ENCODE peak calls at places on chromosomes 12 and 14, in six cellular contexts. A is stimulated activated effector memory CD8-positive, alpha-beta T cell treated with anti-CD3 and anti-CD28 coated beads, Interleukin-12 subunit alpha, Interleukin-12 subunit beta, amount 100 ng/mL, for 72 hours; X is neural crest cell; T is prostate gland; N is activated naive CD4-positive, alpha-beta T cell; U is stimulated activated CD4-positive, alpha-beta T cell treated with anti-CD3 and anti-CD28 coated beads, Interleukin-2, amount 100 ng/mL, for 24 hours. Z is an unnamed sample.

GRCh38 chr12:54598966-54599365 is 10.5 kb upstream of the PPP1R1A start:
- DNase-seq in A (no peak), X (no peak), T (no peak), N (no peak), U (no peak), Z (no peak)

GRCh38 chr12:14771651-14772137 is 31.6 kb downstream of the WBP11 start:
- DNase-seq in A (no peak), X (no peak), T (no peak), N (peak), U (peak), Z (no peak)

GRCh38 chr12:93778306-93778705 is 101.1 kb downstream of the CRADD start:
- DNase-seq in A (no peak), X (no peak), T (peak), N (no peak), U (no peak), Z (peak)

GRCh38 chr14:96086574-96087077 is 47.5 kb downstream of the C14orf132 start:
- DNase-seq in A (no peak), X (no peak), T (no peak), N (no peak), U (no peak), Z (no peak)

GRCh38 chr12:2129076-2129475 is 76.3 kb downstream of the CACNA1C start:
- DNase-seq in A (no peak), X (no peak), T (no peak), N (no peak), U (no peak), Z (no peak)

GRCh38 chr14:65000868-65001600 is 14.3 kb downstream of the FNTB start:
- DNase-seq in A (no peak), X (no peak), T (no peak), N (no peak), U (no peak), Z (no peak)

GRCh38 chr14:59463773-59464650 is 1.2 kb downstream of the GPR135 start:
- DNase-seq in A (peak), X (no peak), T (no peak), N (peak), U (peak), Z (no peak)

GRCh38 chr12:6947615-6948014 is 3.5 kb upstream of the PTPN6 start:
- DNase-seq in A (no peak), X (no peak), T (no peak), N (no peak), U (no peak), Z (no peak)

GRCh38 chr12:133106253-133106652 is 23.8 kb downstream of the ZNF891 start:
- DNase-seq in A (no peak), X (no peak), T (no peak), N (no peak), U (no peak), Z (no peak)

GRCh38 chr12:131473721-131474709 is 236.9 kb upstream of the SFSWAP start:
- DNase-seq in A (no peak), X (no peak), T (no peak), N (no peak), U (no peak), Z (no peak)

GRCh38 chr12:63940295-63940997 is 95.9 kb downstream of the SRGAP1 start:
- DNase-seq in A (no peak), X (no peak), T (no peak), N (no peak), U (no peak), Z (no peak)

GRCh38 chr14:37150414-37150813 is 22.0 kb downstream of the SLC25A21 start:
- DNase-seq in A (no peak), X (no peak), T (no peak), N (no peak), U (no peak), Z (no peak)

GRCh38 chr12:91778938-91779400 is 366.7 kb downstream of the BTG1 start:
- DNase-seq in A (peak), X (no peak), T (peak), N (no peak), U (peak), Z (no peak)

GRCh38 chr12:28114488-28114887 is 75.8 kb upstream of the CCDC91 start:
- DNase-seq in A (no peak), X (no peak), T (no peak), N (no peak), U (no peak), Z (no peak)

GRCh38 chr12:15688202-15688736 is 100.9 kb downstream of the EPS8 start:
- DNase-seq in A (no peak), X (peak), T (no peak), N (no peak), U (no peak), Z (no peak)

GRCh38 chr14:20143911-20144310 is 5.3 kb downstream of the OR4N5 start:
- DNase-seq in A (no peak), X (no peak), T (no peak), N (no peak), U (no peak), Z (no peak)

GRCh38 chr14:29861996-29862395 is 65.7 kb downstream of the PRKD1 start:
- DNase-seq in A (no peak), X (no peak), T (no peak), N (no peak), U (no peak), Z (no peak)

GRCh38 chr12:42798811-42799438 is 209.4 kb upstream of the PRICKLE1 start:
- DNase-seq in A (no peak), X (no peak), T (no peak), N (no peak), U (no peak), Z (no peak)

GRCh38 chr14:59283380-59283779 is 94.9 kb downstream of the DAAM1 start:
- DNase-seq in A (no peak), X (no peak), T (no peak), N (no peak), U (no peak), Z (no peak)

GRCh38 chr12:52438305-52439301 is 4.4 kb upstream of the KRT75 start:
- DNase-seq in A (no peak), X (no peak), T (no peak), N (no peak), U (no peak), Z (no peak)

GRCh38 chr12:79773896-79774295 is 83.1 kb upstream of the PAWR start:
- DNase-seq in A (no peak), X (no peak), T (no peak), N (no peak), U (no peak), Z (no peak)

GRCh38 chr14:102018251-102018650 is 53.9 kb downstream of the DYNC1H1 start:
- DNase-seq in A (no peak), X (no peak), T (no peak), N (no peak), U (no peak), Z (no peak)

GRCh38 chr14:103748539-103748867 is 32.9 kb downstream of the ZFYVE21 start:
- DNase-seq in A (no peak), X (no peak), T (no peak), N (peak), U (peak), Z (no peak)

GRCh38 chr12:78316150-78316549 is 485.5 kb downstream of the NAV3 start:
- DNase-seq in A (no peak), X (no peak), T (no peak), N (no peak), U (no peak), Z (no peak)

GRCh38 chr12:58965568-58965967 is 45.3 kb upstream of the LRIG3 start:
- DNase-seq in A (no peak), X (no peak), T (no peak), N (no peak), U (no peak), Z (no peak)

GRCh38 chr12:54364413-54364812 is at the start of gene GPR84:
- DNase-seq in A (no peak), X (no peak), T (no peak), N (no peak), U (no peak), Z (no peak)

GRCh38 chr12:61018571-61018970 is 1241.6 kb upstream of the USP15 start:
- DNase-seq in A (no peak), X (no peak), T (no peak), N (no peak), U (no peak), Z (no peak)

GRCh38 chr14:68548194-68549056 is 244.4 kb downstream of the ZFP36L1 start:
- DNase-seq in A (no peak), X (peak), T (peak), N (no peak), U (no peak), Z (no peak)

GRCh38 chr12:49838973-49839633 is 3.8 kb downstream of the BCDIN3D start:
- DNase-seq in A (no peak), X (peak), T (no peak), N (no peak), U (no peak), Z (no peak)

GRCh38 chr12:91319071-91319760 is 136.6 kb upstream of the DCN start:
- DNase-seq in A (no peak), X (no peak), T (no peak), N (no peak), U (no peak), Z (no peak)

Z was measured in thyroid gland.